ENCODE peak calls at places on chromosomes 7 and 10, in eight cellular contexts. One of them, this sample, is unnamed.

GRCh38 chr10:92914478-92915066 is 66.3 kb downstream of the EXOC6 start:
- DNase-seq in sigmoid colon: no peak
- DNase-seq in lower lobe of right lung: no peak
- DNase-seq in cardiac muscle cell: peak; percentile 60
- DNase-seq in choroid plexus epithelial cell: peak; percentile 69
- DNase-seq in lower leg skin: no peak
- DNase-seq in neural crest cell: peak; percentile 54
- DNase-seq in astrocyte of the spinal cord: peak; percentile 54
- DNase-seq in this sample: peak; percentile 10

GRCh38 chr7:21542891-21543527 is at the start of gene DNAH11:
- DNase-seq in lower lobe of right lung: peak; percentile 67
- DNase-seq in sigmoid colon: peak; percentile 61
- DNase-seq in choroid plexus epithelial cell: peak; percentile 28
- DNase-seq in astrocyte of the spinal cord: peak; percentile 19
- DNase-seq in cardiac muscle cell: peak; percentile 30
- DNase-seq in lower leg skin: no peak
- DNase-seq in neural crest cell: peak; percentile 50
- DNase-seq in this sample: no peak

GRCh38 chr7:77532247-77532646 is 4.8 kb upstream of the PTPN12 start:
- DNase-seq in sigmoid colon: no peak
- DNase-seq in lower lobe of right lung: no peak
- DNase-seq in choroid plexus epithelial cell: no peak
- DNase-seq in cardiac muscle cell: no peak
- DNase-seq in neural crest cell: no peak
- DNase-seq in lower leg skin: no peak
- DNase-seq in astrocyte of the spinal cord: no peak
- DNase-seq in this sample: no peak

GRCh38 chr7:22651534-22652243 is 75.3 kb upstream of the IL6 start:
- DNase-seq in lower lobe of right lung: no peak
- DNase-seq in sigmoid colon: no peak
- DNase-seq in choroid plexus epithelial cell: peak; percentile 64
- DNase-seq in astrocyte of the spinal cord: peak; percentile 84
- DNase-seq in lower leg skin: no peak
- DNase-seq in neural crest cell: no peak
- DNase-seq in cardiac muscle cell: peak; percentile 72
- DNase-seq in this sample: no peak

GRCh38 chr7:41709621-41710020 is 6.7 kb upstream of the INHBA start:
- DNase-seq in sigmoid colon: no peak
- DNase-seq in choroid plexus epithelial cell: peak; percentile 73
- DNase-seq in cardiac muscle cell: peak; percentile 81
- DNase-seq in lower leg skin: no peak
- DNase-seq in lower lobe of right lung: no peak
- DNase-seq in neural crest cell: no peak
- DNase-seq in astrocyte of the spinal cord: peak; percentile 88
- DNase-seq in this sample: no peak

GRCh38 chr10:7718685-7719084 is 15.6 kb downstream of the ITIH2 start:
- DNase-seq in astrocyte of the spinal cord: no peak
- DNase-seq in lower lobe of right lung: no peak
- DNase-seq in cardiac muscle cell: no peak
- DNase-seq in sigmoid colon: no peak
- DNase-seq in lower leg skin: no peak
- DNase-seq in neural crest cell: no peak
- DNase-seq in choroid plexus epithelial cell: no peak
- DNase-seq in this sample: no peak

GRCh38 chr10:124685251-124685650 is 58.9 kb downstream of the FAM53B start:
- DNase-seq in sigmoid colon: peak; percentile 77
- DNase-seq in choroid plexus epithelial cell: no peak
- DNase-seq in neural crest cell: no peak
- DNase-seq in cardiac muscle cell: no peak
- DNase-seq in astrocyte of the spinal cord: no peak
- DNase-seq in lower lobe of right lung: peak; percentile 77
- DNase-seq in lower leg skin: no peak
- DNase-seq in this sample: no peak

GRCh38 chr10:47311193-47311899 is 10.9 kb upstream of the GDF2 start:
- DNase-seq in neural crest cell: no peak
- DNase-seq in astrocyte of the spinal cord: no peak
- DNase-seq in cardiac muscle cell: peak; percentile 35
- DNase-seq in sigmoid colon: no peak
- DNase-seq in lower leg skin: no peak
- DNase-seq in lower lobe of right lung: no peak
- DNase-seq in choroid plexus epithelial cell: peak; percentile 21
- DNase-seq in this sample: no peak

GRCh38 chr7:25832456-25832855 is 319.5 kb upstream of the NFE2L3 start:
- DNase-seq in cardiac muscle cell: peak; percentile 78
- DNase-seq in neural crest cell: no peak
- DNase-seq in astrocyte of the spinal cord: no peak
- DNase-seq in lower leg skin: no peak
- DNase-seq in sigmoid colon: no peak
- DNase-seq in lower lobe of right lung: no peak
- DNase-seq in choroid plexus epithelial cell: peak; percentile 69
- DNase-seq in this sample: no peak

GRCh38 chr10:102334106-102334505 is 61.4 kb upstream of the NFKB2 start:
- DNase-seq in cardiac muscle cell: peak; percentile 84
- DNase-seq in lower lobe of right lung: peak; percentile 61
- DNase-seq in lower leg skin: no peak
- DNase-seq in choroid plexus epithelial cell: peak; percentile 70
- DNase-seq in neural crest cell: no peak
- DNase-seq in astrocyte of the spinal cord: peak; percentile 32
- DNase-seq in sigmoid colon: no peak
- DNase-seq in this sample: no peak

GRCh38 chr7:77887567-77887966 is 89.0 kb downstream of the PHTF2 start:
- DNase-seq in cardiac muscle cell: peak; percentile 54
- DNase-seq in neural crest cell: no peak
- DNase-seq in sigmoid colon: no peak
- DNase-seq in choroid plexus epithelial cell: peak; percentile 69
- DNase-seq in lower lobe of right lung: no peak
- DNase-seq in astrocyte of the spinal cord: peak; percentile 65
- DNase-seq in lower leg skin: no peak
- DNase-seq in this sample: no peak

GRCh38 chr7:30772984-30773383 is 1.8 kb downstream of the MINDY4 start:
- DNase-seq in lower lobe of right lung: no peak
- DNase-seq in sigmoid colon: no peak
- DNase-seq in lower leg skin: peak; percentile 71
- DNase-seq in choroid plexus epithelial cell: no peak
- DNase-seq in cardiac muscle cell: no peak
- DNase-seq in neural crest cell: no peak
- DNase-seq in astrocyte of the spinal cord: no peak
- DNase-seq in this sample: no peak

GRCh38 chr7:39181398-39181797 is 203.7 kb downstream of the POU6F2 start:
- DNase-seq in sigmoid colon: no peak
- DNase-seq in neural crest cell: no peak
- DNase-seq in choroid plexus epithelial cell: no peak
- DNase-seq in cardiac muscle cell: no peak
- DNase-seq in astrocyte of the spinal cord: no peak
- DNase-seq in lower lobe of right lung: no peak
- DNase-seq in lower leg skin: no peak
- DNase-seq in this sample: no peak

GRCh38 chr10:73252445-73253225 is at the start of gene MRPS16:
- DNase-seq in astrocyte of the spinal cord: peak; percentile 98
- DNase-seq in sigmoid colon: peak; percentile 98
- DNase-seq in choroid plexus epithelial cell: peak; percentile 98
- DNase-seq in lower lobe of right lung: peak; percentile 94
- DNase-seq in lower leg skin: peak; percentile 99
- DNase-seq in cardiac muscle cell: peak; percentile 98
- DNase-seq in neural crest cell: peak; percentile 86
- DNase-seq in this sample: peak; percentile 94

GRCh38 chr10:102743588-102744373 is at the start of gene WBP1L:
- DNase-seq in astrocyte of the spinal cord: peak; percentile 100
- DNase-seq in choroid plexus epithelial cell: peak; percentile 100
- DNase-seq in cardiac muscle cell: peak; percentile 99
- DNase-seq in lower leg skin: peak; percentile 99
- DNase-seq in neural crest cell: peak; percentile 89
- DNase-seq in lower lobe of right lung: peak; percentile 95
- DNase-seq in sigmoid colon: peak; percentile 99
- DNase-seq in this sample: peak; percentile 96

GRCh38 chr7:133303931-133304330 is 51.1 kb downstream of the EXOC4 start:
- DNase-seq in choroid plexus epithelial cell: no peak
- DNase-seq in astrocyte of the spinal cord: no peak
- DNase-seq in lower lobe of right lung: no peak
- DNase-seq in lower leg skin: no peak
- DNase-seq in neural crest cell: no peak
- DNase-seq in cardiac muscle cell: no peak
- DNase-seq in sigmoid colon: no peak
- DNase-seq in this sample: no peak

DNA sequence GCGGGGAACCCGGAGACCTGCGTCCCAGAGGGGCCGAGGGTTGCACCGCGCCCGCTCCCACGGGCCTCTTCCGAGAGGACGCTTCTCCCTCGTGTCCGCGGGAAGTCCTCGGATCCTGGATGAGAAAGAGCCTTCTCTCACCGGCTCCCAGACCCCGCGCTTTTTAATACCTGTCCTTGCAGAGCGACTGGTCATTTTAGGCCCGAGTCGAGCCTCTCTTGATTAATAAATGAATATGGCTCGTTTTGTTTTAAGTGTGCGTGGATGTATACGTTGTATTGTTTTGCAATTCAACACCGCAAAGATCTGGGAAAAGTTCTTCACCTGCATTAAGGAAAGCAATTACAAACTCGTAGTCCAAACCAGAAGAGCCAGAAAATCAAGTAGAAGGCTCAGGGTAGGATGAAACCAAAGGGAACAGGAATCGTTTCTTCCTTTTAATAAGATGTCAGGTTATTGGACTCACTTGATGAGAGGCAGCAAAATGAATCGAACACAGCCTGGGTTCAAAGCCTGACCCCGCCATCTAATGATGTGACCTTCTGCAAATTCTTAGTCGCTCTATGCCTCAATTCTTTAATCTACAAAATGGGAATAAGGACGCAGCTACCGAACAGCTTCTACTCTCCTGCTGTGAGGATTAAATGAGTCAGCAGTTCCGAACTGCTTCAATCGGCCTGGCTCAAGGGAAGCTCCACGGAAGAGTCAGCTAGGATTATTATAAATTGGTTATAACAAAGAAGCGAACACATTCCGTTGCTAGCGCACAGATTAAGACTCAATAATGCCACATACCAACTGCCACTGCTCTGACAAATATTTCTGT is 277.8 kb upstream of the NEBL start:
- DNase-seq in lower leg skin: no peak
- DNase-seq in astrocyte of the spinal cord: no peak
- DNase-seq in lower lobe of right lung: no peak
- DNase-seq in choroid plexus epithelial cell: peak; percentile 55
- DNase-seq in sigmoid colon: no peak
- DNase-seq in cardiac muscle cell: no peak
- DNase-seq in neural crest cell: no peak
- DNase-seq in this sample: no peak
- TF ChIP-seq CTCF in lower leg skin: no peak
- TF ChIP-seq CTCF in astrocyte of the spinal cord: no peak
- TF ChIP-seq CTCF in lower lobe of right lung: no peak
- TF ChIP-seq CTCF in choroid plexus epithelial cell: no peak
- TF ChIP-seq CTCF in sigmoid colon: no peak
- TF ChIP-seq CTCF in cardiac muscle cell: no peak
- TF ChIP-seq CTCF in neural crest cell: no peak
- TF ChIP-seq CTCF in this sample: no peak

DNA sequence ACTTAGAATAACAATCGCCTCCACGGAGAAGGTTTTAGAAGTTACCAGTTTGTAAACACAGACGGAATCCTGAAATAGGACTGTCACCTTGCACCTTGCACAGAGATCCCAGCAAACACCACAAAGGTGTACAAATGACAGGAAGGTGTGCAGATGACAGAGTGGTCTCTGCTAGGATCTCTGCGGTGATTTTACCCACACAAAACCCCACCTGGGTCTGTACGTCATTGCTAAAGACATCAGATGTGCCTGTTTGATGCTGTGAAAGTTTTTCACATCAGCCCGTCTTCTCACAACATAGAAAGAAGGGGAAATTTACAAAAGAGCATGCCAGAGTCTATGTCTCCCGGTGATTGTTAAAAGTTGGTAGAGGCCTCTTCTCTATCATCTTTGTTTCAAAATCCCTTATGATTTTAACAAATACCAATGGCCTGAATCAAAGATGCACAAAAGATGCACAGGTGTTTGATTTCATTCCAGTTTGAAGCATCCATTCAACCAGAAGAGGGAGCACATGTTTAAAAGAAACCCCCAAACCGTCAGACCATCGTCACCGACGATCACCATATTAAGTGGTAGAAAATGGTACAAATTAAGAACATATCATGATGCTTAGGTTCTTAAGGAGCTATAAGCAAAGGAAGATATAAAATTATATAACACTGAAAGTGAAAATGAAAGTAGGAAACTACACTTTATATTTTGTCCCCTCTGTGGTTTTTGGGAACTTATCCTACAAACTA is 576.5 kb downstream of the PTPRN2 start:
- DNase-seq in astrocyte of the spinal cord: no peak
- DNase-seq in lower leg skin: no peak
- DNase-seq in sigmoid colon: no peak
- DNase-seq in neural crest cell: no peak
- DNase-seq in choroid plexus epithelial cell: no peak
- DNase-seq in lower lobe of right lung: no peak
- DNase-seq in cardiac muscle cell: no peak
- DNase-seq in this sample: no peak
- TF ChIP-seq CTCF in astrocyte of the spinal cord: no peak
- TF ChIP-seq CTCF in lower leg skin: no peak
- TF ChIP-seq CTCF in sigmoid colon: no peak
- TF ChIP-seq CTCF in neural crest cell: no peak
- TF ChIP-seq CTCF in choroid plexus epithelial cell: no peak
- TF ChIP-seq CTCF in lower lobe of right lung: no peak
- TF ChIP-seq CTCF in cardiac muscle cell: no peak
- TF ChIP-seq CTCF in this sample: no peak

DNA sequence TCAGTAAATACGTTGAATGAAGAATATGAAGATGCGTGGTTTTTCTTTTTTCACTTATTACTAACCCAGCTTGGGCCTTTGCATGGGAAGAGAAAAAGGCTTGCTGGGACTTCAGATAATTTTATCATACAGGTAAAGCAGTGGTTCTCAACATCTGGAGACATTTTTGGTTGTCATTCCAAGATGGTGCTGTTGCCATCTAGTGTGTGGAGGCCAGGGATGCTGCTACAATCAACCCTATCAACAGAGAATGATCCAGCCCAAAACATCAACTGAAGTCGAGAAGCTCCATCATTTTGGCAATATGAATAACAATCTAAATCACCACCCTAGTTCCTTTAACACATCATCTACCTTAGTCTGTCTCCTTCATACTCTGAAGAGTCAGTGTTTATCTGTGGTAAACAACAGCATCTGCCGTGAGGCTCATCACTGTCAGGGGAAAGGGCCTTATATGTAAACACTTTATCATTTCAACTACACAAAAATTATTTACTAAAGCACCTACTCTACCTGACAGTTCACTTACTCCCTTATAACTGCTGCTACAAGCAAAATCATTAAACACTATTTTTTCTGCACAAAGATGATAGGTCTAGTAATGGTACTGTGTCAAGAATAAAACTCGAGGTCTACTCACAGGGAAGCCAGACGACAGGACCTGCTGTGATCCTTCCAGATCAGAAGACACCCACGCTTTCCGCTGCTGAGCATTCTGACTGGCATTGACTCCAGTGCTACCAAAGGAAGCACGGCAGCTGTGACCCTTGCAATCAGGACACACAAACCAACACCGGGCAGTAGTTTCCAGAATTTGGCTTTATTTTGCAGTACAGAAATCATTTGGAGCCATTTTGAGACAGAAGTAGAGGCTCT is 48.6 kb downstream of the GDI2 start:
- DNase-seq in lower lobe of right lung: no peak
- DNase-seq in sigmoid colon: no peak
- DNase-seq in choroid plexus epithelial cell: no peak
- DNase-seq in cardiac muscle cell: no peak
- DNase-seq in neural crest cell: no peak
- DNase-seq in astrocyte of the spinal cord: no peak
- DNase-seq in lower leg skin: no peak
- DNase-seq in this sample: no peak
- TF ChIP-seq CTCF in lower lobe of right lung: no peak
- TF ChIP-seq CTCF in sigmoid colon: no peak
- TF ChIP-seq CTCF in choroid plexus epithelial cell: no peak
- TF ChIP-seq CTCF in cardiac muscle cell: no peak
- TF ChIP-seq CTCF in neural crest cell: no peak
- TF ChIP-seq CTCF in astrocyte of the spinal cord: no peak
- TF ChIP-seq CTCF in lower leg skin: no peak
- TF ChIP-seq CTCF in this sample: no peak

GRCh38 chr10:794382-794956 is 105.0 kb upstream of the DIP2C start:
- DNase-seq in neural crest cell: no peak
- DNase-seq in lower leg skin: peak; percentile 45
- DNase-seq in sigmoid colon: peak; percentile 39
- DNase-seq in lower lobe of right lung: no peak
- DNase-seq in astrocyte of the spinal cord: peak; percentile 24
- DNase-seq in choroid plexus epithelial cell: peak; percentile 60
- DNase-seq in cardiac muscle cell: peak; percentile 53
- DNase-seq in this sample: peak; percentile 20
- TF ChIP-seq CTCF in neural crest cell: peak; percentile 39
- TF ChIP-seq CTCF in lower leg skin: no peak
- TF ChIP-seq CTCF in sigmoid colon: no peak
- TF ChIP-seq CTCF in lower lobe of right lung: no peak
- TF ChIP-seq CTCF in astrocyte of the spinal cord: peak; percentile 45
- TF ChIP-seq CTCF in choroid plexus epithelial cell: peak; percentile 66
- TF ChIP-seq CTCF in cardiac muscle cell: peak; percentile 46
- TF ChIP-seq CTCF in this sample: no peak

This sample was measured in ovary.